ENCODE peak calls at places on chromosomes 7 and 10, in ten cellular contexts. X, Q, Y, P, B, K, U, J, C and H are unnamed samples.

GRCh38 chr7:50349963-50350944 is 45.7 kb downstream of the IKZF1 start:
- DNase-seq in X (no peak), Q (no peak), Y (no peak), P (no peak), B (no peak), K (no peak), U (no peak), J (no peak), C (no peak), H (no peak)

GRCh38 chr10:30415613-30416012 is 18.4 kb upstream of the MAP3K8 start:
- DNase-seq in X (no peak), Q (no peak), Y (no peak), P (no peak), B (no peak), K (no peak), U (no peak), J (no peak), C (no peak), H (no peak)

GRCh38 chr10:120979435-120980315 is 128.5 kb downstream of the WDR11 start:
- DNase-seq in X (no peak), Q (no peak), Y (peak), P (peak), B (no peak), K (no peak), U (no peak), J (peak), C (no peak), H (no peak)

GRCh38 chr10:43671659-43672555 is 23.2 kb upstream of the ZNF32 start:
- DNase-seq in X (no peak), Q (no peak), Y (peak), P (peak), B (peak), K (peak), U (peak), J (peak), C (no peak), H (peak)

GRCh38 chr10:3438608-3439007 is 266.0 kb upstream of the PITRM1 start:
- DNase-seq in X (no peak), Q (no peak), Y (no peak), P (no peak), B (no peak), K (no peak), U (no peak), J (no peak), C (no peak), H (no peak)

GRCh38 chr7:118575393-118575948 is 351.0 kb downstream of the ANKRD7 start:
- DNase-seq in X (no peak), Q (no peak), Y (no peak), P (no peak), B (no peak), K (no peak), U (no peak), J (no peak), C (no peak), H (no peak)

GRCh38 chr7:5630670-5631069 is 150.8 kb downstream of the RNF216 start:
- DNase-seq in X (no peak), Q (no peak), Y (no peak), P (no peak), B (no peak), K (no peak), U (no peak), J (no peak), C (peak), H (no peak)

GRCh38 chr10:84429926-84430520 is 101.6 kb downstream of the CCSER2 start:
- DNase-seq in X (no peak), Q (no peak), Y (peak), P (peak), B (peak), K (peak), U (no peak), J (peak), C (peak), H (peak)

GRCh38 chr7:73768661-73769480 is 1.2 kb downstream of the CLDN3 start:
- DNase-seq in X (no peak), Q (no peak), Y (no peak), P (no peak), B (no peak), K (no peak), U (no peak), J (no peak), C (peak), H (no peak)

GRCh38 chr10:81018898-81019890 is 481.5 kb downstream of the SH2D4B start:
- DNase-seq in X (no peak), Q (no peak), Y (peak), P (peak), B (peak), K (peak), U (peak), J (no peak), C (no peak), H (no peak)

GRCh38 chr7:108009873-108010272 is 6.9 kb upstream of the LAMB1 start:
- DNase-seq in X (no peak), Q (no peak), Y (no peak), P (no peak), B (no peak), K (no peak), U (no peak), J (no peak), C (no peak), H (no peak)

GRCh38 chr10:59465089-59465488 is 102.7 kb upstream of the FAM13C start:
- DNase-seq in X (no peak), Q (peak), Y (no peak), P (peak), B (peak), K (peak), U (peak), J (no peak), C (no peak), H (no peak)

GRCh38 chr7:130367088-130367755 is 13.1 kb upstream of the CPA1 start:
- DNase-seq in X (no peak), Q (no peak), Y (no peak), P (no peak), B (no peak), K (no peak), U (no peak), J (no peak), C (no peak), H (no peak)

GRCh38 chr7:105011771-105012502 is 2.1 kb upstream of the KMT2E start:
- DNase-seq in X (no peak), Q (no peak), Y (peak), P (peak), B (no peak), K (no peak), U (no peak), J (no peak), C (no peak), H (no peak)

GRCh38 chr10:94430705-94431104 is 28.4 kb downstream of the TBC1D12 start:
- DNase-seq in X (no peak), Q (no peak), Y (no peak), P (no peak), B (peak), K (peak), U (no peak), J (no peak), C (no peak), H (no peak)

GRCh38 chr7:107560898-107561516 is 2.7 kb downstream of the COG5 start:
- DNase-seq in X (no peak), Q (no peak), Y (no peak), P (no peak), B (no peak), K (no peak), U (no peak), J (no peak), C (no peak), H (no peak)

GRCh38 chr10:48594799-48595198 is 10.1 kb downstream of the ARHGAP22 start:
- DNase-seq in X (no peak), Q (no peak), Y (no peak), P (no peak), B (no peak), K (no peak), U (no peak), J (no peak), C (no peak), H (no peak)

GRCh38 chr10:79457256-79457785 is 11.9 kb upstream of the ZCCHC24 start:
- DNase-seq in X (no peak), Q (no peak), Y (no peak), P (no peak), B (no peak), K (no peak), U (no peak), J (no peak), C (no peak), H (no peak)

GRCh38 chr10:62899316-62899715 is 83.2 kb upstream of the EGR2 start:
- DNase-seq in X (no peak), Q (no peak), Y (no peak), P (no peak), B (no peak), K (peak), U (no peak), J (no peak), C (no peak), H (no peak)

GRCh38 chr7:42207420-42207819 is 29.6 kb downstream of the GLI3 start:
- DNase-seq in X (no peak), Q (no peak), Y (no peak), P (no peak), B (no peak), K (no peak), U (no peak), J (no peak), C (no peak), H (no peak)

GRCh38 chr10:2839081-2839725 is 228.1 kb upstream of the PFKP start:
- DNase-seq in X (no peak), Q (no peak), Y (peak), P (peak), B (peak), K (peak), U (no peak), J (peak), C (no peak), H (no peak)

GRCh38 chr7:105519353-105519752 is 2.7 kb downstream of the PUS7 start:
- DNase-seq in X (no peak), Q (no peak), Y (no peak), P (no peak), B (peak), K (no peak), U (no peak), J (no peak), C (no peak), H (no peak)

GRCh38 chr10:123117644-123118409 is 17.9 kb upstream of the HMX3 start:
- DNase-seq in X (no peak), Q (no peak), Y (no peak), P (no peak), B (no peak), K (no peak), U (no peak), J (no peak), C (no peak), H (no peak)

GRCh38 chr10:132679640-132680039 is 106.3 kb downstream of the NKX6-2 start:
- DNase-seq in X (no peak), Q (no peak), Y (no peak), P (no peak), B (no peak), K (no peak), U (no peak), J (no peak), C (peak), H (no peak)

GRCh38 chr7:30729642-30730041 is 22.3 kb upstream of the INMT start:
- DNase-seq in X (no peak), Q (no peak), Y (no peak), P (no peak), B (no peak), K (no peak), U (no peak), J (no peak), C (no peak), H (no peak)

GRCh38 chr7:30728591-30729100 is 23.3 kb upstream of the INMT start:
- DNase-seq in X (no peak), Q (no peak), Y (no peak), P (no peak), B (no peak), K (no peak), U (no peak), J (no peak), C (no peak), H (no peak)

GRCh38 chr7:30727061-30727945 is 24.6 kb upstream of the INMT start:
- DNase-seq in X (no peak), Q (no peak), Y (no peak), P (no peak), B (peak), K (no peak), U (peak), J (no peak), C (no peak), H (no peak)

GRCh38 chr7:30723776-30724175 is 28.2 kb upstream of the INMT start:
- DNase-seq in X (no peak), Q (no peak), Y (no peak), P (no peak), B (no peak), K (no peak), U (no peak), J (no peak), C (no peak), H (no peak)

GRCh38 chr7:30726296-30727006 is 25.5 kb upstream of the INMT start:
- DNase-seq in X (no peak), Q (no peak), Y (no peak), P (no peak), B (no peak), K (no peak), U (no peak), J (no peak), C (no peak), H (no peak)
- H3K4me3 ChIP-seq in X (no peak), Q (no peak), Y (no peak), P (no peak), B (no peak), K (no peak), U (no peak), J (no peak), C (no peak), H (no peak)

DNA sequence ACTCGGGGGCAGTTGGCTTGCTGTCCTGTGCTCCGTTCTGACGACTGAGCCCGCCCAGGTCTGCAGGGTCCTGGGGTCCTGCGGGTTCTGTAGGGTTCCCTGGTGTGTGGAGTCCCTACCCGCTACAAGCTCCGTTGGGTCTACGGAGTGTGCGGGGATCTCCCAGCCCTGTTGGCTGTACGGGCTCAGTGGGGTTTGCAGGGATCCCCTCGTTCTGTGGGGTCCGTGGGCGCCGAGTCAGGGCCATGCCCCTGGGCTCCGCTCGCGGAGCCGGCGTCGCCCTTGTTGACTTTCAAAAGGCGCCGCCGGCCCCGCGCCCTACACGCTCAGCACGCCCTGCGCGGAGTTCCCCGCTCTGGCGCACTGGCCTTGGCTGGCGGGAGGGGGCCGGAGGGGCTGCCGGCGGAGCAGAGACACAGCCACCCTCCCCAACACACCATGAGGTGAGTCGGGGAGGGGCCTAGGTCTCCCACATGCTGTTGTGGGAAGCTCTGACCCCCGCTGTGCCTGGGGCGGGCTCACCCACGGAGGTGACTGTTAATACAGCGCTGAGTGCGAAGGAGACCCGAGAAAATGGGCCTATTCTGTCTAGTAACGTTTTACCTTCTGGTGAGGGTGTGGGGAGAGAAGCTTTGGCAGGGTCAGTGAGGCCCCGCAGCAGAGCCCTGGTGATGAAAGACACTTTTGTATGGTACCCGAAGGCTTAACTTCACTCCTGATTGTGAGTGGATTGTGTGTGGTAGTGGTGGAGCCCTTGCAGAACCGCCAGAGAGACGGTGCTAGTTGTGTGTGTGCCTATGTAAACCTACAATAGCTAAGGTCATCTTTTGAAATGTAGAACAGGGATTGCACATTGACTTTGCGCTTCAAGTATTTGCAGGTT is 8.1 kb downstream of the TASOR2 start:
- DNase-seq in X (no peak), Q (no peak), Y (peak), P (peak), B (peak), K (peak), U (no peak), J (peak), C (peak), H (no peak)
- TF ChIP-seq CTCF in X (no peak), Q (no peak), Y (no peak), P (no peak), B (no peak), K (no peak), U (no peak), J (no peak), C (no peak), H (no peak)

GRCh38 chr7:27182861-27183681 is 2.0 kb downstream of the HOXA11 start:
- DNase-seq in X (no peak), Q (no peak), Y (no peak), P (no peak), B (no peak), K (no peak), U (no peak), J (no peak), C (no peak), H (no peak)
- H3K4me3 ChIP-seq in X (peak), Q (no peak), Y (no peak), P (no peak), B (no peak), K (no peak), U (peak), J (peak), C (peak), H (peak)

GRCh38 chr10:102420443-102420809 is 210 bp upstream of the FBXL15 start:
- DNase-seq in X (no peak), Q (no peak), Y (peak), P (no peak), B (no peak), K (no peak), U (no peak), J (peak), C (no peak), H (no peak)

GRCh38 chr10:102420810-102421644 is at the start of gene FBXL15:
- DNase-seq in X (peak), Q (peak), Y (peak), P (peak), B (peak), K (peak), U (peak), J (peak), C (peak), H (peak)

GRCh38 chr10:102416181-102417094 is 2.1 kb downstream of the PSD start:
- DNase-seq in X (no peak), Q (no peak), Y (no peak), P (no peak), B (no peak), K (no peak), U (no peak), J (no peak), C (no peak), H (no peak)

GRCh38 chr10:102419561-102420442 is 834 bp upstream of the FBXL15 start:
- DNase-seq in X (no peak), Q (no peak), Y (peak), P (peak), B (no peak), K (no peak), U (no peak), J (peak), C (peak), H (no peak)

DNA sequence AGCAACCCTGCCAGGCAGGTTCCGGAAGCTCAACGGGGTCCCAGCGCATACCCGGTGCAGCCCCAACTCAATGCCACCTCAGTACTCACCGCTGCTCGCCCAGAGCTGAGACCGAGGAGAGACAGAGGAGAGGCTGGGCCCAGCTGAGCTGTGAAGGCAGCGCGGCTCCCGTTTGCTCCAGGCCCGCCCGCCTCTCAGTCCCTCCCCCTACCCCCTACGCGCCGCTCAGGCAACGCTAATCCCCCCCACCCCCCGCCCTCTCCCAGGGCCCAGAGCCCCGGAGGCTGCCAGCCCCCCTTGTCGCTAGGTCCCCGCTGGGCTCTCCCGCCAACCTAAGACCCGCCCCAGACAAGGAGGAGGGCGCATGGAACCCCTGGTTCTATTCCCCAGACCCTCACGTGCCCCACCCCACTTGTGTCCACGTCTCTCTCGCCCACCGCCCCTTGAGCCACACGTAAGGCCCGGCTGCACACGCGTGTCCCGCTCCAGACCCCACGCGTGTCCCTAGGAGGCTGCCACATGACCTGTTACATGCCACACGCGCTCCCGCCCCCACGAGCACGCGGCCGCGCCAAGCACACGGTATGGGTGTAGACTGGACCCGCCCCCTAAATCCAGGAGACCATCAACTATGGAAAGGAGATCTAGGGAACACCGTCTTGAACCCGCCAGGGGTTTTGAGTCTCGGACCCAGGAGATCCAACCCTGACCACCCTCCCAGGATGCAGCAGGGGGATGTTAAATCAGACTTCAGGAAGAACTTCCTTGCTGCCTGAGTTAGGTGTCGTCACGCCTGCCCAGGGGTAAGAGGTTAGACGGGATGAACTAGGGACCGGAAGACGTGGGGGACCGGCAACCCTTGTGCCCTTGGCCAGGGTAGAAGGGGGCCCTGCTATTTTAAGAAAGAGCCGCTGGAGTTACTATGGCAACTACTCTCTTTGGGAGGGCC is at the start of gene PSD:
- DNase-seq in X (no peak), Q (no peak), Y (no peak), P (no peak), B (no peak), K (no peak), U (no peak), J (no peak), C (no peak), H (no peak)
- TF ChIP-seq CTCF in X (no peak), Q (no peak), Y (no peak), P (no peak), B (no peak), K (no peak), U (no peak), J (no peak), C (no peak), H (no peak)

GRCh38 chr10:126314848-126315247 is 73.4 kb downstream of the ADAM12 start:
- DNase-seq in X (no peak), Q (no peak), Y (no peak), P (no peak), B (no peak), K (no peak), U (no peak), J (no peak), C (no peak), H (no peak)
- H3K4me3 ChIP-seq in X (no peak), Q (no peak), Y (no peak), P (no peak), B (no peak), K (no peak), U (no peak), J (no peak), C (no peak), H (no peak)

GRCh38 chr10:119348516-119349240 is 141.3 kb downstream of the GRK5 start:
- DNase-seq in X (no peak), Q (no peak), Y (no peak), P (no peak), B (peak), K (peak), U (no peak), J (no peak), C (no peak), H (no peak)
- TF ChIP-seq CTCF in X (no peak), Q (peak), Y (no peak), P (no peak), B (peak), K (no peak), U (no peak), J (no peak), C (no peak), H (no peak)

DNA sequence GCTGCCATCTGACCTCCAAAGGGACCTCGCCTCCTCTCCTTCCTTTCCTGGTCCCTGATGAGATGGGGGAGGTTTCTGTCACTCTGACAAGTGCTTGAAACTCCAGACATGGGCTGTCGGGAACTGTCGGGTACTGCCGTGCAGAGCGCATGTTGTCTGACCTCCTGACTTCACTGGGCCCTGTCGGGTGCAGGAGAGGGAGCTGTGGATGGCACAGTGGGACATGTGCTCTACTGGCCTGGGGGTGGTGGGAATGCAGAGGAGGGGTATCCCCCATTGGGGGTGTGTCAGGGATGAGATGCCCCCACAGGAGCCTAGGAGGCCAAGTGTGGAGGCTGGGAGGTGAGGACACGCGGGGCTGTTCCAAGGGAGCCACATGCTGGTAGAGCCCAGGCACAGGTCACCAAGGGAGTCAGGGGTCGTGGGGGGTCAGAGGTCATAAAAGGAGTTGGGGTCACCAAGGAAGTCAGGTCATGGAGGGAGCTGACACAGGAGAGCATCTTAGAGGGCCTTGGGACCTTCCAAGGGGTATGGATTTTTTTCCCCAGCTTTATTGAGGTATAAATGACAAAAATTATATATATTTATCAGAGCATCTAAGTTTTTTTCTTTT is 30.9 kb downstream of the TMEM120A start:
- DNase-seq in X (no peak), Q (no peak), Y (no peak), P (no peak), B (no peak), K (peak), U (no peak), J (no peak), C (no peak), H (no peak)
- H3K4me3 ChIP-seq in X (no peak), Q (no peak), Y (no peak), P (no peak), B (no peak), K (no peak), U (no peak), J (no peak), C (no peak), H (no peak)